ENCODE peak calls at places on chromosomes 16 and 17, in ten cellular contexts. H is HL-60, Y is stomach, S is GM23338, T is esophagus muscularis mucosa, Q is breast epithelium, Z is prostate gland, O is transverse colon, I is sigmoid colon, L is SK-N-SH. B is an unnamed sample.

GRCh38 chr16:4506450-4506849 is 30.3 kb downstream of the HMOX2 start:
- DNase-seq in I (peak; percentile 82), O (peak; percentile 63), Q (peak; percentile 48), Y (peak; percentile 65), L (peak; percentile 73), H (peak; percentile 83), S (peak; percentile 93), Z (peak; percentile 71), T (no peak), B (no peak)

GRCh38 chr16:24667244-24667764 is 62.1 kb upstream of the TNRC6A start:
- DNase-seq in Q (no peak), I (no peak), S (no peak), H (no peak), T (no peak), Y (no peak), Z (no peak), L (no peak), O (no peak), B (no peak)

GRCh38 chr17:55053855-55054254 is 85.3 kb downstream of the STXBP4 start:
- DNase-seq in H (no peak), Q (no peak), I (no peak), O (no peak), Y (no peak), S (peak; percentile 4), L (peak; percentile 3), Z (no peak), T (no peak), B (no peak)

GRCh38 chr16:82955836-82956348 is 329.1 kb downstream of the CDH13 start:
- DNase-seq in Z (no peak), Q (no peak), O (no peak), I (no peak), S (no peak), Y (no peak), T (no peak), H (no peak), L (no peak), B (no peak)

GRCh38 chr17:21419299-21420239 is 43.4 kb downstream of the KCNJ12 start:
- DNase-seq in Z (no peak), Y (no peak), L (no peak), S (no peak), I (peak; percentile 49), H (no peak), T (no peak), O (no peak), Q (no peak), B (no peak)

GRCh38 chr17:7042507-7043194 is 1.2 kb downstream of the SLC16A11 start:
- DNase-seq in Y (no peak), S (peak; percentile 70), Q (no peak), H (no peak), Z (no peak), T (no peak), O (no peak), L (peak; percentile 60), I (no peak), B (peak; percentile 80)

GRCh38 chr16:22296225-22297113 is 740 bp upstream of the POLR3E start:
- DNase-seq in Z (no peak), H (peak; percentile 10), Y (no peak), I (peak; percentile 64), L (no peak), T (no peak), O (no peak), S (peak; percentile 49), Q (no peak), B (no peak)

GRCh38 chr17:52357855-52358254 is 199.3 kb upstream of the CA10 start:
- DNase-seq in T (no peak), I (no peak), L (no peak), H (no peak), Q (no peak), Z (no peak), Y (no peak), S (no peak), O (no peak), B (no peak)

GRCh38 chr16:57755061-57755684 is 19.6 kb downstream of the KATNB1 start:
- DNase-seq in T (no peak), Q (no peak), O (no peak), S (no peak), Z (no peak), L (no peak), Y (no peak), H (no peak), I (no peak), B (no peak)

GRCh38 chr17:29590979-29591736 is 1.7 kb upstream of the GIT1 start:
- DNase-seq in T (no peak), O (peak; percentile 42), I (peak; percentile 86), Z (no peak), L (peak; percentile 83), H (peak; percentile 18), S (peak; percentile 86), Q (no peak), Y (no peak), B (no peak)

GRCh38 chr17:29590261-29590978 is 972 bp upstream of the GIT1 start:
- DNase-seq in I (peak; percentile 75), H (no peak), Y (no peak), S (no peak), T (no peak), Z (no peak), L (no peak), O (peak; percentile 18), Q (no peak), B (no peak)

GRCh38 chr17:29593546-29594440 is 861 bp downstream of the ANKRD13B start:
- DNase-seq in T (no peak), H (peak; percentile 38), I (peak; percentile 68), Z (no peak), Y (no peak), L (no peak), Q (no peak), S (peak; percentile 94), O (peak; percentile 23), B (no peak)

GRCh38 chr17:29592850-29593545 is at the start of gene ANKRD13B:
- DNase-seq in O (peak; percentile 55), Z (no peak), I (peak; percentile 80), L (peak; percentile 83), T (no peak), H (no peak), Y (no peak), Q (no peak), S (peak; percentile 83), B (no peak)

DNA sequence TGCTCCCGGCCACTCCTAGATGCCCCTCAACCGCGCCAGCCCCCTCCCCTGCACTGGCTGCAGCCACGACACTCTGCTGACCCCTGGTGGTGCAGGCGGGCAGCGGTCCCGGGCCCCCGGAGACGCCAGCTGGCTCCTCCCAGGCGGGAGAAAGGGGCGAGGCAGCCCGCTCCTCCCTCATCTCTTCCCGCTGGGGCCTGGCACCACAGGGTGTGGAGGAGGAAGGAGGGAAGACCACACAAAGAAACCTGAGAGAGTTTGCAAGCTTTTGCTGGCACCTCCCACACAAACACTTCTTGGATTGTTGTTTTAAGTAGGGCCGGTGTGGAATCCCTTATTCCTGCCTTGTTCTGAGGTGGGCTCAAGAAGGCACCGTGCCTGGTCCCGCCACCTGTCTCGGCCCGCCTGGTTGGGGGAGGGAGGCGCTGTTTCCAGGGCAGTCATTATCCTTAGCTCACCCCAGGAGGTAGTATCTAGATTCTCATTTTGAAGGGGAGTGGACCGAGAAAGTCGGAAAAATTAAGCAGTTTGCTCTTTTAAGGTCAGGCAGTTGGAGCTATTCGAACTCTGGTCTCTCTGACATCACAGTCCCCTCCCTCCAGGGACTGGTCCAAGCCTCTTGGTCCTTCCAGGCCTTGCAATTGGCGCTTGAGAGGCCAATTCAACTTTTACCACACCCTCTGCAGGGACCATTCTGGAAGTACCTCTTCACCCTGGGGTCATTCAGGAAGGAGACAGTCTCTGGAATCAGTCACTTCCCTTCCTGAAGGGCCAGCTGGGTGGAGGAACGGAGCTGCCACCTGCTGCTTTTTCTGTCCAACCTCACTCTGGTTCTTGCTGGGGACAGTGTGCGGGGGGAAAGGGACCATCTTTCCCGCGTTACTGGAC is 951 bp upstream of the ANKRD13B start:
- DNase-seq in Y (peak; percentile 89), Z (peak; percentile 83), Q (peak; percentile 75), O (peak; percentile 93), S (peak; percentile 96), I (peak; percentile 93), L (peak; percentile 96), H (peak; percentile 87), T (peak; percentile 96), B (no peak)
- TF ChIP-seq POLR2AphosphoS5 in Y (peak; percentile 45), Z (peak; percentile 83), Q (no peak), O (peak; percentile 55), S (peak; percentile 47), I (peak; percentile 27), L (no peak), H (peak; percentile 20), T (peak; percentile 56), B (no peak)

GRCh38 chr16:2090819-2091721 is 43.3 kb downstream of the TSC2 start:
- DNase-seq in Z (peak; percentile 81), L (peak; percentile 75), I (no peak), Y (peak; percentile 94), O (peak; percentile 93), H (no peak), Q (no peak), T (no peak), S (peak; percentile 88), B (no peak)
- H3K27ac ChIP-seq in Z (peak overlapping the region; percentile 77), L (no peak overlapping the region), I (peak overlapping the region; percentile 80), Y (peak overlapping the region; percentile 95), O (peak overlapping the region; percentile 88), H (no peak overlapping the region), Q (peak overlapping the region; percentile 52), T (peak overlapping the region; percentile 76), S (no peak overlapping the region), B (peak overlapping the region; percentile 55)

GRCh38 chr16:30777591-30778297 is 9.3 kb downstream of the ZNF629 start:
- DNase-seq in Z (no peak), Q (no peak), S (peak; percentile 37), O (no peak), T (no peak), I (no peak), H (no peak), Y (no peak), L (no peak), B (no peak)
- TF ChIP-seq CTCF in Z (no peak), Q (no peak), S (peak; percentile 30), O (no peak), T (no peak), I (no peak), H (no peak), Y (no peak), L (no peak), B (no peak)

DNA sequence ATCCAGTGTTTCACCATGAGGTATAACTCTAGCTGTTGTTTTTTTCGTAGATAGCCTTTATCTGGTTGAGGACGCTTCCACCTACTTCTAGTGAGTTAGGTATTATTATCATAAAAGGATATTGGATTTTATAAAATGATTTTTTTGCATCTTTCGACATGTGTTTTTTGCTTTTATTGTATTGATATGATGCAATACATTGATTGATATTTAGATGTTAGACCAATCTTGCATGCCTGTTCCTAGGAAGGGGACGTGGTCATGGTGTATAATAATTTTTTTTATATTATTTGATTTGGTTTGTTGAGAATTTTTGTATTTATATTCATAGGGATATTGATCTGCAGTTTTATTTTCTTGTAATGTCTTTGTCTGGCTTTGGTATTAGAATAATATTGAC is 193.3 kb downstream of the HS3ST3B1 start:
- DNase-seq in H (no peak), Q (no peak), O (no peak), Y (no peak), I (no peak), Z (no peak), L (no peak), S (no peak), T (no peak), B (no peak)
- TF ChIP-seq POLR2AphosphoS5 in H (no peak), Q (no peak), O (no peak), Y (no peak), I (no peak), Z (no peak), L (no peak), S (no peak), T (no peak), B (no peak)

GRCh38 chr17:1628856-1629646 is 417 bp upstream of the SLC43A2 start:
- DNase-seq in S (peak; percentile 98), Z (peak; percentile 94), L (peak; percentile 99), T (peak; percentile 99), Y (peak; percentile 95), Q (peak; percentile 96), I (peak; percentile 97), O (peak; percentile 95), H (peak; percentile 81), B (peak; percentile 96)
- H3K27ac ChIP-seq in S (peak overlapping the region; percentile 94), Z (peak overlapping the region; percentile 94), L (peak overlapping the region; percentile 80), T (peak overlapping the region; percentile 90), Y (peak overlapping the region; percentile 95), Q (peak overlapping the region; percentile 99), I (peak overlapping the region; percentile 86), O (peak overlapping the region; percentile 92), H (peak overlapping the region; percentile 72), B (peak overlapping the region; percentile 86)